ENCODE peak calls at places on chromosomes 7 and 10, in five cellular contexts. N is epithelial cell of esophagus, E is bronchial epithelial cell, L is neural crest cell, D is colonic mucosa. O is an unnamed sample.

GRCh38 chr7:117322741-117323584 is at the start of gene WNT2:
- DNase-seq in N (peak; percentile 8), E (no peak), L (no peak), D (no peak), O (peak; percentile 54)

GRCh38 chr7:3432916-3433315 is 131.9 kb downstream of the SDK1 start:
- DNase-seq in N (no peak), E (no peak), L (no peak), D (no peak), O (no peak)

GRCh38 chr7:23044581-23044980 is 30.7 kb upstream of the HYCC1 start:
- DNase-seq in N (no peak), E (no peak), L (no peak), D (no peak), O (no peak)

GRCh38 chr7:69451715-69452114 is 146.6 kb upstream of the AUTS2 start:
- DNase-seq in N (no peak), E (no peak), L (no peak), D (no peak), O (no peak)

GRCh38 chr7:29989257-29989995 is at the start of gene SCRN1:
- DNase-seq in N (peak; percentile 36), E (no peak), L (peak; percentile 31), D (peak; percentile 43), O (peak; percentile 72)

GRCh38 chr7:142776206-142776844 is 5.6 kb downstream of the PRSS2 start:
- DNase-seq in N (no peak), E (no peak), L (no peak), D (no peak), O (no peak)

GRCh38 chr10:49611815-49612512 is 1.9 kb downstream of the SLC18A3 start:
- DNase-seq in N (no peak), E (no peak), L (no peak), D (no peak), O (no peak)

GRCh38 chr10:11180228-11180627 is 162.6 kb downstream of the CELF2 start:
- DNase-seq in N (no peak), E (no peak), L (no peak), D (no peak), O (no peak)

GRCh38 chr10:98745645-98746044 is 298.9 kb upstream of the HPS1 start:
- DNase-seq in N (no peak), E (no peak), L (no peak), D (no peak), O (no peak)

GRCh38 chr7:4682621-4683042 is 537 bp downstream of the FOXK1 start:
- DNase-seq in N (peak; percentile 74), E (peak; percentile 44), L (no peak), D (peak; percentile 46), O (peak; percentile 49)

GRCh38 chr7:103983201-103983977 is 6.1 kb downstream of the RELN start:
- DNase-seq in N (no peak), E (no peak), L (no peak), D (no peak), O (no peak)

GRCh38 chr7:11026452-11027359 is 53.0 kb downstream of the PHF14 start:
- DNase-seq in N (no peak), E (no peak), L (no peak), D (no peak), O (no peak)

GRCh38 chr7:16563281-16564022 is 36.8 kb downstream of the LRRC72 start:
- DNase-seq in N (no peak), E (no peak), L (no peak), D (no peak), O (no peak)

GRCh38 chr7:151884276-151885201 is 7.6 kb upstream of the PRKAG2 start:
- DNase-seq in N (no peak), E (no peak), L (no peak), D (no peak), O (no peak)

GRCh38 chr7:290554-291301 is 758 bp downstream of the FOXL3 start:
- DNase-seq in N (no peak), E (no peak), L (no peak), D (no peak), O (no peak)

GRCh38 chr10:102269017-102269416 is 23.7 kb downstream of the GBF1 start:
- DNase-seq in N (no peak), E (no peak), L (no peak), D (no peak), O (no peak)

GRCh38 chr10:66827353-66827752 is 98.5 kb upstream of the LRRTM3 start:
- DNase-seq in N (peak; percentile 64), E (peak; percentile 91), L (no peak), D (no peak), O (no peak)

GRCh38 chr7:21962677-21963076 is 17.0 kb upstream of the CDCA7L start:
- DNase-seq in N (no peak), E (no peak), L (no peak), D (no peak), O (no peak)

GRCh38 chr10:83012866-83013265 is 1126.4 kb upstream of the GHITM start:
- DNase-seq in N (peak; percentile 8), E (peak; percentile 3), L (no peak), D (no peak), O (no peak)

GRCh38 chr10:110655286-110655685 is 11.2 kb downstream of the RBM20 start:
- DNase-seq in N (no peak), E (no peak), L (no peak), D (no peak), O (no peak)

GRCh38 chr7:88758355-88759215 is 915 bp upstream of the ZNF804B start:
- DNase-seq in N (peak; percentile 14), E (no peak), L (peak; percentile 33), D (no peak), O (peak; percentile 44)

GRCh38 chr7:112407261-112407660 is 43.0 kb upstream of the IFRD1 start:
- DNase-seq in N (no peak), E (no peak), L (no peak), D (no peak), O (no peak)

GRCh38 chr7:100483728-100484635 is at the start of gene NYAP1:
- DNase-seq in N (peak; percentile 69), E (peak; percentile 30), L (no peak), D (peak; percentile 64), O (peak; percentile 80)

GRCh38 chr10:129345763-129346162 is 121.3 kb upstream of the MGMT start:
- DNase-seq in N (no peak), E (no peak), L (no peak), D (no peak), O (no peak)

GRCh38 chr7:159130820-159131219 is 13.8 kb downstream of the VIPR2 start:
- DNase-seq in N (no peak), E (no peak), L (no peak), D (no peak), O (no peak)

GRCh38 chr7:12062062-12062461 is 149.0 kb upstream of the TMEM106B start:
- DNase-seq in N (no peak), E (peak; percentile 5), L (no peak), D (no peak), O (no peak)
- TF ChIP-seq CTCF in N (peak; percentile 35), E (peak; percentile 20), L (peak; percentile 51), D (peak; percentile 16), O (no peak)

GRCh38 chr7:18889436-18889835 is 228.0 kb downstream of the TWIST1 start:
- DNase-seq in N (peak; percentile 29), E (no peak), L (no peak), D (no peak), O (no peak)

GRCh38 chr7:18890885-18891621 is 226.4 kb downstream of the TWIST1 start:
- DNase-seq in N (no peak), E (no peak), L (no peak), D (no peak), O (no peak)

GRCh38 chr7:18893156-18893555 is 224.3 kb downstream of the TWIST1 start:
- DNase-seq in N (peak; percentile 23), E (peak; percentile 58), L (no peak), D (no peak), O (no peak)

GRCh38 chr7:18886801-18887200 is 230.6 kb downstream of the TWIST1 start:
- DNase-seq in N (no peak), E (no peak), L (no peak), D (no peak), O (no peak)

GRCh38 chr7:18890134-18890533 is 227.3 kb downstream of the TWIST1 start:
- DNase-seq in N (peak; percentile 17), E (peak; percentile 53), L (no peak), D (no peak), O (no peak)
- TF ChIP-seq CTCF in N (no peak), E (no peak), L (no peak), D (no peak), O (no peak)

GRCh38 chr10:95907454-95908253 is at the start of gene CC2D2B:
- DNase-seq in N (peak; percentile 88), E (peak; percentile 74), L (peak; percentile 82), D (peak; percentile 85), O (peak; percentile 89)
- TF ChIP-seq CTCF in N (no peak), E (peak; percentile 33), L (no peak), D (no peak), O (no peak)

GRCh38 chr7:33040803-33041516 is 21.6 kb downstream of the NT5C3A start:
- DNase-seq in N (peak; percentile 93), E (peak; percentile 93), L (no peak), D (peak; percentile 85), O (no peak)
- TF ChIP-seq CTCF in N (no peak), E (no peak), L (no peak), D (no peak), O (no peak)

GRCh38 chr10:116183733-116184447 is 89.1 kb downstream of the GFRA1 start:
- DNase-seq in N (peak; percentile 9), E (no peak), L (no peak), D (no peak), O (peak; percentile 45)
- TF ChIP-seq CTCF in N (no peak), E (no peak), L (no peak), D (no peak), O (no peak)

DNA sequence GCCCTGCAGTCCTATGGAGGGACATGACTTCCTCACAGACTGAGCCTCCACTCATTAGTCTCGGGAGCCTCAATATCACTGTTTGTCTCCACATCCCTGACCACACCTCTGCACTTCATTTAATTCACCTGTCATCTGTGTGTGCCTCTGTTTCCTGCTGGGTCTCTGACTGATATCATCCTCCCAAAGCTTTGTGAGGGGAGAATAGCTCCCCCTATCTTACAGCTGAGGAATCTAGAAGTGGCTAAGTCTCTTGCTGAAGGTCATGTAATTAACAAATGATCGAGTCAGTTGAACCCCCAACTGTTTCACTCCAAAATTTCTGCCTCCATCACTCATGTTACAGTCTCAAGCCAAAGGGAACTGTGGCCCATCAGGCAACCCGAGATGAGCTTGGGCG is 5.5 kb upstream of the CPXM2 start:
- DNase-seq in N (no peak), E (no peak), L (no peak), D (no peak), O (no peak)
- TF ChIP-seq CTCF in N (no peak), E (peak; percentile 19), L (peak; percentile 40), D (no peak), O (no peak)

DNA sequence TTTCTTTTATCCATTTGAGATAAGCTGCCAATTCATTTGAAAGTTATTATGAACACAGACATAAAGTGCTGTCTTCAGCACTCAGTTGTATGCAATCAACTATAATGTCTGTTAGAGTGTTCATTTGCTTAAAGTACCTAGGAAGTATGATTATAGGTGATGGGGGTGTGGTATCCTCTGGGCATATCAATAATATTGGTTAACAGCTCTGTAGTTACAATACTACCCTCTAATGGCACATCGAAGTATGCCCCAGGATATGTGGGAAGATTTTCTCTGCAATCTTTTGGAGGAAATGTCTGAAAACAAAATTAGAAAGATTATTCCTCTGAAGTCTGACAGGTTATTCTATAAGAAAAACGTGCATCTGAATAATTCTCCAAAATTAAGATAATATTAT is 429.7 kb downstream of the ARL4A start:
- DNase-seq in N (peak; percentile 29), E (peak; percentile 26), L (no peak), D (no peak), O (no peak)
- TF ChIP-seq CTCF in N (peak; percentile 57), E (peak; percentile 31), L (peak; percentile 57), D (peak; percentile 31), O (peak; percentile 35)

O was measured in nephron progenitor cell.